ENCODE peak calls at places on chromosome 15, in eight cellular contexts. F is right atrium auricular region, A is Calu3, S is A172, L is GM23248, Q is adipocyte, N is nucleus accumbens, M is GM23338. P is an unnamed sample.

GRCh38 chr15:34014556-34014955 is 24.4 kb downstream of the AVEN start:
- DNase-seq in F (no peak), A (no peak), S (no peak), L (no peak), Q (peak), N (no peak), M (no peak), P (peak)

GRCh38 chr15:87369269-87369668 is 887.3 kb downstream of the NTRK3 start:
- DNase-seq in F (no peak), A (no peak), S (peak), L (peak), Q (peak), N (no peak), M (no peak), P (peak)

GRCh38 chr15:101602801-101603200 is 49.4 kb downstream of the TM2D3 start:
- DNase-seq in F (no peak), A (no peak), S (no peak), L (no peak), Q (no peak), N (no peak), M (no peak), P (no peak)

GRCh38 chr15:74458473-74458872 is 2.5 kb downstream of the UBL7 start:
- DNase-seq in F (no peak), A (no peak), S (no peak), L (no peak), Q (no peak), N (no peak), M (no peak), P (no peak)

GRCh38 chr15:57923750-57924149 is 141.8 kb downstream of the ALDH1A2 start:
- DNase-seq in F (peak), A (no peak), S (no peak), L (peak), Q (no peak), N (no peak), M (no peak), P (no peak)

GRCh38 chr15:43317566-43318184 is 12.7 kb downstream of the LCMT2 start:
- DNase-seq in F (no peak), A (no peak), S (no peak), L (no peak), Q (no peak), N (no peak), M (no peak), P (peak)

GRCh38 chr15:73930371-73930770 is 4.1 kb downstream of the LOXL1 start:
- DNase-seq in F (peak), A (no peak), S (peak), L (peak), Q (peak), N (no peak), M (no peak), P (no peak)

GRCh38 chr15:68930268-68931022 is at the start of gene SPESP1:
- DNase-seq in F (peak), A (no peak), S (no peak), L (peak), Q (no peak), N (peak), M (peak), P (no peak)

GRCh38 chr15:62756326-62756994 is 286.1 kb upstream of the TPM1 start:
- DNase-seq in F (no peak), A (no peak), S (no peak), L (no peak), Q (no peak), N (no peak), M (no peak), P (no peak)

GRCh38 chr15:40957581-40958051 is 4.3 kb downstream of the CHAC1 start:
- DNase-seq in F (no peak), A (no peak), S (peak), L (no peak), Q (no peak), N (peak), M (no peak), P (no peak)

GRCh38 chr15:84023636-84024035 is 211.9 kb upstream of the GOLGA6L4 start:
- DNase-seq in F (no peak), A (peak), S (peak), L (peak), Q (peak), N (no peak), M (peak), P (peak)